ENCODE peak calls at places on chromosomes 7 and 10, in five cellular contexts. X is A549, E is GM12878, V is HepG2, P is H1. W is an unnamed sample.

GRCh38 chr10:113959383-113959760 is 84.3 kb upstream of the ADRB1 start:
- DNase-seq in X (peak), E (no peak), V (no peak), P (no peak), W (no peak)

GRCh38 chr10:17238445-17239275 is 10.6 kb downstream of the VIM start:
- DNase-seq in X (peak), E (no peak), V (no peak), P (no peak), W (no peak)

GRCh38 chr7:45689011-45689796 is 115.0 kb downstream of the ADCY1 start:
- DNase-seq in X (no peak), E (no peak), V (peak), P (peak), W (no peak)

GRCh38 chr7:71982847-71983246 is 429.3 kb downstream of the CALN1 start:
- DNase-seq in X (no peak), E (no peak), V (no peak), P (no peak), W (no peak)

GRCh38 chr10:128024426-128024825 is 101.8 kb downstream of the MKI67 start:
- DNase-seq in X (no peak), E (no peak), V (no peak), P (no peak), W (no peak)

GRCh38 chr7:36038063-36038721 is 114.9 kb upstream of the EEPD1 start:
- DNase-seq in X (no peak), E (no peak), V (no peak), P (no peak), W (no peak)

GRCh38 chr7:50342616-50343114 is 38.1 kb downstream of the IKZF1 start:
- DNase-seq in X (no peak), E (no peak), V (no peak), P (no peak), W (no peak)

GRCh38 chr7:137670521-137671064 is 176.2 kb downstream of the DGKI start:
- DNase-seq in X (no peak), E (peak), V (no peak), P (no peak), W (no peak)

GRCh38 chr10:78515873-78516153 is 482.1 kb downstream of the RPS24 start:
- DNase-seq in X (no peak), E (no peak), V (no peak), P (no peak), W (no peak)

GRCh38 chr10:68047554-68048327 is 27.3 kb downstream of the HERC4 start:
- DNase-seq in X (no peak), E (no peak), V (no peak), P (no peak), W (no peak)

GRCh38 chr10:100518761-100519241 is 860 bp downstream of the SEC31B start:
- DNase-seq in X (peak), E (no peak), V (peak), P (peak), W (peak)

GRCh38 chr7:157474685-157475084 is 137.9 kb downstream of the DNAJB6 start:
- DNase-seq in X (peak), E (no peak), V (peak), P (peak), W (peak)
- TF ChIP-seq RFX5 in X (no peak), E (no peak), V (no peak), P (no peak), W (no peak)

DNA sequence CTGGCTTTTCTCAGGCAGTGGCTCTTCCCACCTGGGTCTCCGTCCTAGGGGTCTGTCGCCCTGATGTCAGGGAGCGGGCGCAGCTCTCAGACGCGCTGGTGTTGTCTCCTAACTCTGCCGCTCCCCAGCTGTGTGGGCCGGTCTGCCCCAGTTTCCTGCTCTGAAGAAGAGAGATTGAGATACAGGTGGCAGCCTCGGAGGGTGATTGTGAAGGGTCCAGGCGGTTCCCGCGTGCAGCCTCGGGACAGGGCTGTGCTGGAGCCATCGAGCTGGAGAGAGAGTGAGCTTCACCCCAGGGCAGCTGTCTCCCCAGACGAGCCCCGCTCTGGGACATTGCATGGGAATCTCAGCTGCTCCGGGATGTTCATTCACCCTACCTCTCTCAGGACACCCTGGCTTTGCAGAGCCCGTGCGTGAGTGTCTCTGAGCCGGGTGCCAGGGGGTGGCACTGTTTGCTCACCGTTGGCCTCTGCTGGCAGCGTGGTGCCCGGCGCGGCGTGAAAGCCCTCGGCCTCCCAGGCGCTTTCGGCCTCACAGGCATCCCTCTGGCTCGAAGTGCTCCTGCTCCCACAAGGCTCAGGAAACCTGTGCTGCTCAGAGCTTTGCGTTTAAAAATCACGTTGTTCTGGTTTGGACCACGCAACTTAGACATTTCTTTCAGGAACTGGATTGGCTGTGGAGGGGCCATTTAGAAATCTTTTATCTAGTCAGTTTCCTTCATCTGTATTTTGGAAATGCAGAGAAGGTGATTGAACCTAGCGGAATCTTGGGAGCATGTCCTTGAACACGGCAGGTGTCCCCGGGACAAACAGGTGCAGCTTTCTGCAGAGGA is 33.8 kb upstream of the ZFAND2A start:
- DNase-seq in X (peak), E (no peak), V (no peak), P (peak), W (no peak)
- TF ChIP-seq CEBPB in X (no peak), E (no peak), V (no peak), P (no peak), W (no peak)

GRCh38 chr10:131577178-131577555 is 265.6 kb upstream of the TCERG1L start:
- DNase-seq in X (no peak), E (no peak), V (no peak), P (no peak), W (no peak)
- TF ChIP-seq RFX5 in X (no peak), E (no peak), V (no peak), P (no peak), W (no peak)

GRCh38 chr7:151113344-151114150 is 27.3 kb downstream of the AGAP3 start:
- DNase-seq in X (peak), E (no peak), V (no peak), P (no peak), W (peak)

GRCh38 chr7:151110941-151111645 is 24.8 kb downstream of the AGAP3 start:
- DNase-seq in X (peak), E (no peak), V (peak), P (peak), W (peak)

GRCh38 chr7:151110236-151110940 is 24.1 kb downstream of the AGAP3 start:
- DNase-seq in X (no peak), E (no peak), V (no peak), P (no peak), W (no peak)

GRCh38 chr7:151107882-151108281 is 21.6 kb downstream of the AGAP3 start:
- DNase-seq in X (no peak), E (no peak), V (no peak), P (no peak), W (no peak)

DNA sequence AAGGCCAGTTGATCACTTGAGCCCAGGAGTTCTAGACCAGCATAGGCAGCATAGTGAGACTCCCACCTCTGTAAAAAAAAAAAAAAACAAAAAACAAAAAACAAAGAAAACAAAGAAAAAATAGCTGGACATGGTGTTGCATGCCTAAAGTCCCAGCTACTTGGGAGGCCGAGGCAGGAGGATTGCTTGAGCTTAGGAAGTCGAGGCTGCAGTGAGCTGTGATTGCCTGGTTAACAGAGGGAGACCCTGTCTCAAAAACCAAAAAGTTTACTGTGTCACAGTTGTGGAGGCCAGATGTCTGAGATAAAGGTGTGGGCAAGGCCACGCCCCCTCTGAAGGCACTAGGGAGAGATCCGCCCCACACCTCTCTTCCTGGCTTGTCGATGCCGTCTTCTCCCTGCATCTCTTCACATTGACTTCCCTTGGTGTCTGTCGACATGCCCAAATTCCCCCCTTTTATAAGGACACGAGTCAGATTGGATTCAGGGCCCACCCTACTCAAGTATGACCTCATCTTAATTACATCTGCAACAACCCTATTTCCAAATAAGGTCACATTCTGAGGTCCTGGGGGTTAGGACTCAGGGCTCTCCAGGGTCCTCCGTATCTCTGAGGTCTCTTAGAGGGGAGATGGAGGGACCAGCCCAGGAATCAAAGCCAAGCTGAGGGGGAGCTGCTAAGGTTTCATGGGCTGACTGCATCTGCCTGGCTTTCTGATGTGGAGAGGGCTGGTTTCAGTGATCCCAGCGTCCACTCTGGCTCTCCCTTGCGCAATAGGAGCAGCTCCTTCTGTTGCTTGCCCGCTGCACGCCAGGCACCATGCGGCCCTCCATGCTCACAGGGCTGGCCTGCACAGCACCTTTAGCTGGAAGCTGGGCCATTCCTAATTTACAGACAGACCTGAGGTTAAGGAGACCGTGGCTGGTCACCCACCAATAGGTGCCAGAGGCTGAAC is 23.1 kb downstream of the AGAP3 start:
- DNase-seq in X (no peak), E (no peak), V (no peak), P (no peak), W (peak)
- TF ChIP-seq CEBPB in X (peak), E (no peak), V (peak), P (peak), W (peak)

DNA sequence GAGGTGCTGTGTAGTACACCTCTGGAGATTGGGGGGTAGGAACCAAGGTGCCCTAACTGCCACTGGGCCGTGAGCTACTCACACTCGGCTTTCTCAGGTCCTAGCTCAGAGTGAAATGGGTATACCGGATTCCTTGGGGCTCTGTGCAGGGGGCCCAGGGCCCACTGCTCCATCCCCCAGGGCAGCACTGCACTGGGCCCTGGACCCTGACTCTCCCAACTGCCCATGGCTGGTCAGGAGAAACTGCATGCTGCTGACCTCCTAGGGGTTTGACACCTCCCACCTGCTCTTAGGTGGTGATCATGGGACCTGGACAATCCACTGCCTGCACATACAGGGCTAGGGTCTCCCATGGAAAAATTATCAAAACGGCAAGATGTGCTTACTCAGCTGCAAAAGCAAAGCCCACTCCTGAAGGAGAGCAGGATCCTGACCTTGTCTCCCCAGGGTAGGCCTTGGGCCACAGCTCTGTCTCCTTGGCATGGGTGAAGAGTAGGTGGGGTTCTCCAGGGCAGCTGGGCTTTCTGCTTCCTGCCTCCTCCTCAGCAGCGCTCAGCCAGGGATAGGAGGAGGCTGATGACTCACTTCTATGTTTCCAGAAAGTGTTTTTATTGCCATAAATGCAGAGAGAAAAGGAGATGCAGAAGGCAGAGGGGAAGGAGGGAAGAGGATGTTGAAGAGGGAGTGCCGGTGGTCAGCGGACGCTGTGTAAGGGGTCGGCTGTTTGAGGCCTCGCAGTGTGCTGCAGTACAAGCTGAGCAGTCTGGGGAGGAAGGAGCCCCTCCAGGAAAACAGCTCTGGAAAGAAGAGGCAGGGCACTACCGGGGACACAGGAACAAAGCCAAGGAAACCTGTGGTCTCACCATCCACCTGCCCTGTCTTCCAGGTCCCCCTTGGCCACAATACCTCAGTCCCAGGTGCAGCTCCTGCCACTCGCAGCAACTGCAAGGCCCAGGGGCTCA is 107.8 kb downstream of the ARHGAP22 start:
- DNase-seq in X (no peak), E (no peak), V (no peak), P (peak), W (no peak)
- TF ChIP-seq RFX5 in X (no peak), E (no peak), V (no peak), P (no peak), W (no peak)

GRCh38 chr10:110214380-110214826 is 7.0 kb downstream of the MXI1 start:
- DNase-seq in X (no peak), E (no peak), V (no peak), P (no peak), W (no peak)

GRCh38 chr10:110210663-110211454 is 3.5 kb downstream of the MXI1 start:
- DNase-seq in X (peak), E (peak), V (peak), P (peak), W (peak)

GRCh38 chr10:110209926-110210662 is 2.7 kb downstream of the MXI1 start:
- DNase-seq in X (peak), E (no peak), V (no peak), P (peak), W (peak)

GRCh38 chr10:110211455-110211843 is 4.0 kb downstream of the MXI1 start:
- DNase-seq in X (no peak), E (no peak), V (no peak), P (no peak), W (no peak)

DNA sequence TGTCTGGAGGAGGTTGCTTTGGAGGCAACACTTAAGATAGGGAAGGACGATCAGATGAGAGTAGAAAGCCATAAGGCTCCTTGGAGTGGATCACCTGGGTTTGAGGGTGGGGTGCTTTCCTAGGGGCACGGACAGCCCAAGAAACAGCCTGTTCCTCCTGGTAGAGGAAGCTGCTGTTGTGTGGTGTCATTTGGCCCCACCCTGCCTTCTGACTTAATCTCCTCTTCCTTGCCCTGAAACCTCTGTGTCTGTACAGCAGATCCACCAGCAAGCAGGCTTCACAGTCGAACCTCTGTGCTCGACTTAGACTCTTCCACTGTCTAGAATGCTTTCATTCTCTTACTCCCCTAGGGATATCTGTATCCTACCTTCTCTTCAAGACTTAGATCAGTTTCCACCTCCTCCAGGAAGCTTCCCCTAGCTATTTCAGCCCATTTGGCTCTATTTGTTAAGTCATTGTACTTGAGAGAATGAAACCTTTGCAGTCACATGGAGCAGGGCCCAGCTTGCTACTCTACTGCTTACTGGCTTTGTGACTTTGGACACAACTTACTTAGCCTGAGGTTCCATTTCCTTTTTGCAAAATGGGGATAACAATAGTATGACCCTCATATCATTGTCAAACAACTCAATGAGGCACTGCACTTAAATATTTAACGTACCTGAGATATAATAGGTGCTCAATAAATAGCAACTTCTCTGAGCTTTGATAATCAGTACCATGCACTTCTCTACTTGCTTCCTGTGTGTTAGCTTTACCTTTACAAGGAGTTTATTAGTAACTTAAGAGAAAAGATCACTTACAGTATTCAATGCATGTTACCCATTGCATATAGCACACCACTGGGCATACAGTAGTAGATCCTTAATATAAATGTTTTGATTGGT is 5.0 kb downstream of the MXI1 start:
- DNase-seq in X (no peak), E (no peak), V (no peak), P (peak), W (peak)
- TF ChIP-seq CEBPB in X (no peak), E (no peak), V (no peak), P (no peak), W (no peak)

GRCh38 chr10:5945561-5946418 is 31.6 kb downstream of the IL15RA start:
- DNase-seq in X (no peak), E (no peak), V (peak), P (no peak), W (no peak)
- TF ChIP-seq RFX5 in X (no peak), E (no peak), V (no peak), P (no peak), W (no peak)

DNA sequence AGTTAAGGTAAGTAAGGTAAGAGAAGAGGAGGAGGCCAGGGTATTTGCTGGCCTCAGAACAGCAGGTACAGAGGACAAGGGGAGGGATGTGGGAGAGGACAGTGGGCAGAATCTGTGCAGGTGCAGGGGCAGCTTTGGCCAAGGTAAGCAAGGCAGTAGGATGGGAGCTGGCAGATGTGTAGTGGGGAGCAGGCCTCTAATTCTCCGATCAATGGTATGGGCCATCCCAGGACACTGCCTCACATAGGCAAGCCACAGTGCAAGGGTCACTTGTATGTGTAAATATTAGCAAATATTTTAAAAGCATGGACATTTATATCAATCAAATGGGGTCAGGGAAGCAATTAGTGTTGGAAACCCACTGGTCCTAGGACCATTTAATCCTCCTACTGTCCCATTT is 373.5 kb downstream of the GRID1 start:
- DNase-seq in X (no peak), E (no peak), V (no peak), P (no peak), W (no peak)
- TF ChIP-seq CEBPB in X (no peak), E (no peak), V (no peak), P (no peak), W (no peak)

GRCh38 chr7:31114593-31115343 is 62.7 kb downstream of the ADCYAP1R1 start:
- DNase-seq in X (peak), E (no peak), V (no peak), P (peak), W (no peak)
- TF ChIP-seq RFX5 in X (no peak), E (no peak), V (no peak), P (no peak), W (no peak)